ENCODE peak calls at places on chromosome 5, in ten cellular contexts. I is A549, W is suprapubic skin, E is sigmoid colon, U is ovary, Y is tibial nerve, C is transverse colon, Q is H1, A is K562, B is upper lobe of left lung. L is an unnamed sample. For H3K4me1, the result is how much of the 10 kb centered on the place peaks cover.

GRCh38 chr5:113255579-113256210 is 179.1 kb downstream of the TSSK1B start:
- DNase-seq in Q (no peak), E (no peak), A (no peak), I (no peak), B (no peak), C (no peak), U (no peak), W (no peak), Y (no peak), L (no peak)

GRCh38 chr5:15489571-15490235 is 10.3 kb upstream of the FBXL7 start:
- DNase-seq in C (no peak), Y (no peak), B (no peak), U (no peak), Q (no peak), A (no peak), W (no peak), E (no peak), I (no peak), L (peak)

GRCh38 chr5:149284501-149284900 is 12.8 kb downstream of the AFAP1L1 start:
- DNase-seq in U (no peak), Y (peak), Q (no peak), E (peak), C (no peak), A (no peak), I (no peak), B (no peak), W (no peak), L (no peak)

GRCh38 chr5:134917070-134917831 is 12.3 kb downstream of the PCBD2 start:
- DNase-seq in Q (no peak), U (no peak), A (peak), Y (no peak), C (no peak), B (peak), E (no peak), I (no peak), W (no peak), L (no peak)

GRCh38 chr5:64210866-64211265 is 45.2 kb downstream of the RNF180 start:
- DNase-seq in Q (peak), C (no peak), I (no peak), W (no peak), B (no peak), E (no peak), A (no peak), Y (no peak), U (no peak), L (no peak)

GRCh38 chr5:180646289-180646962 is 3.0 kb downstream of the FLT4 start:
- DNase-seq in Q (no peak), C (peak), U (no peak), E (no peak), B (no peak), Y (no peak), I (no peak), W (no peak), A (no peak), L (no peak)

GRCh38 chr5:144125163-144125726 is 45.2 kb downstream of the YIPF5 start:
- DNase-seq in Y (no peak), I (no peak), C (no peak), U (no peak), E (no peak), A (no peak), B (no peak), Q (no peak), W (no peak), L (no peak)

GRCh38 chr5:14337603-14338002 is 194.5 kb downstream of the TRIO start:
- DNase-seq in A (no peak), Y (no peak), W (no peak), B (no peak), C (no peak), E (no peak), U (no peak), Q (no peak), I (no peak), L (no peak)

GRCh38 chr5:34923694-34924461 is 5.5 kb upstream of the DNAJC21 start:
- DNase-seq in W (no peak), C (no peak), B (no peak), U (no peak), Q (no peak), I (peak), E (no peak), Y (no peak), A (peak), L (no peak)

GRCh38 chr5:151264113-151264512 is 11.1 kb downstream of the GM2A start:
- DNase-seq in I (no peak), Y (no peak), W (no peak), A (no peak), Q (no peak), B (no peak), U (no peak), E (no peak), C (no peak), L (no peak)

GRCh38 chr5:101942321-101942882 is 353.7 kb downstream of the SLCO4C1 start:
- DNase-seq in W (no peak), C (peak), U (no peak), A (no peak), Y (no peak), B (no peak), E (no peak), I (peak), Q (no peak), L (no peak)

GRCh38 chr5:151896041-151896691 is 28.5 kb downstream of the GLRA1 start:
- DNase-seq in Q (peak), W (no peak), U (no peak), I (peak), A (no peak), Y (no peak), C (no peak), E (no peak), B (no peak), L (no peak)

GRCh38 chr5:110270-110888 is 18.4 kb downstream of the PLEKHG4B start:
- DNase-seq in E (no peak), U (no peak), Y (no peak), B (no peak), W (no peak), A (no peak), I (no peak), Q (no peak), C (no peak), L (no peak)

GRCh38 chr5:178548751-178549150 is 41.4 kb downstream of the COL23A1 start:
- DNase-seq in Q (no peak), B (no peak), W (no peak), E (peak), A (no peak), Y (no peak), I (no peak), U (no peak), C (no peak), L (no peak)

GRCh38 chr5:82045526-82046267 is 73.9 kb downstream of the ATG10 start:
- DNase-seq in U (no peak), E (no peak), B (no peak), I (no peak), Q (no peak), Y (no peak), C (no peak), A (no peak), W (no peak), L (no peak)

GRCh38 chr5:162607879-162608278 is 540.3 kb downstream of the GABRG2 start:
- DNase-seq in E (no peak), W (no peak), Y (no peak), C (no peak), Q (no peak), A (no peak), U (no peak), I (no peak), B (no peak), L (no peak)

GRCh38 chr5:89374144-89374784 is 491.3 kb upstream of the MEF2C start:
- DNase-seq in U (no peak), C (peak), Y (no peak), W (no peak), I (no peak), B (no peak), E (no peak), A (no peak), Q (no peak), L (no peak)

GRCh38 chr5:137752873-137753226 is 1.3 kb downstream of the HNRNPA0 start:
- DNase-seq in Q (no peak), U (no peak), A (peak), Y (no peak), W (no peak), I (peak), E (no peak), C (peak), B (no peak), L (peak)

GRCh38 chr5:179275941-179276837 is 69.1 kb downstream of the ADAMTS2 start:
- DNase-seq in I (no peak), E (peak), A (peak), C (peak), B (peak), U (peak), W (peak), Q (no peak), Y (peak), L (peak)

GRCh38 chr5:172164773-172165212 is 23.2 kb downstream of the STK10 start:
- DNase-seq in B (no peak), Q (no peak), W (no peak), E (no peak), A (no peak), I (no peak), Y (peak), C (no peak), U (no peak), L (no peak)

GRCh38 chr5:158998911-158999705 is 100.6 kb downstream of the EBF1 start:
- DNase-seq in U (no peak), E (no peak), C (no peak), Y (no peak), A (no peak), B (no peak), Q (no peak), W (no peak), I (no peak), L (no peak)

DNA sequence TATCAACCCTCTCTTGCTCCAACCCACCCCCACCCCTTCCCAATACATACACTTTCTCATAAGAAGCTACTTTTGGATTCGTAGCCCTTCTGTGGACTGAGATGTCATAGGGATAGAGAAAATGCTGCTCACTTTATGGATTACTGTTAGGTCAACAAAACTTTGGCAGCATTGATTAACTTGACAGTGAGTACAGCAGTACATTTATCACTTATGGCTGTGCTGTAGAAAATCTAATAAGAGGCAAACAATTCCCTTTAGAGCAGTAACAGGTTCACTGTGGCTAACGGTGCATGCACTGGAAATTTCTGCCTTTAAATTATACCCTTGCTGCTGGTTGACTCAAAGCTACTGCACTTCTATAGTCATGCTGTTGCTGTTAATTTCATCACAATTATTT is 59.2 kb downstream of the PPIC start:
- DNase-seq in I (no peak), Y (no peak), W (no peak), U (no peak), Q (no peak), A (no peak), E (no peak), B (no peak), C (no peak), L (no peak)
- TF ChIP-seq EP300 in I (no peak), Y (no peak), W (no peak), U (no peak), Q (no peak), A (no peak), E (no peak), B (no peak), C (no peak), L (no peak)

DNA sequence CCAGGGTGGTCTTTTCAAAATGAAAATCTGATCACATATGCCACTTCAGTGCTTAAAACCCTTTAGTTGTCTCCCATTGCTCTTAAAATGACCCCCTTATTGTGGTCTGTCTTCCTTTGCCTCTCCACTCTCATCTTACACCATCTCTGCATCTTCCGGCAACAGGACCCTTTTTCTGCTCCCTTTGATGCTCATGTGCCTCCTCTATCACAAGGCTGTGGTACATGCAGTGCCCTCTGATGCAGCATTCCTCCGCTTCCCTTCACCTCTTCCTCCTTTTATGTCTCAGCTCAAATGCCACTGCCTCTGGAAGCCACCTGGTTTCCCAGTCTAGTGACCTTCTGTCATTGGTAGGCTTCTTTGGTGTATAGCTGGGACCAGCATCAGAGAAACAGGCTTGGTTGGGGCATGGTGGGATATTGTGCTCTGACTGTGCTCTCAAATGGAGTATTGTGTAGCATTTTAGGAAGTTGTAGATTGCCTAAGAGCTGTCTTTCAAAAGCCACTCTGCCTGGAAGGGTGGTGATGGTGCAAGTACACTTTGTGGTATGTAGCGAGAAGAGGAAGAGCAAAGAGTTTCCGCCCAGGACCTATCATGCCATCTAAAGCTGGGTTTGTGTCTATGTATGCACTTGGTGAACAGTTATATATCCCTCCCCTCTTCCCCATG is 28.1 kb downstream of the ARHGAP26 start:
- DNase-seq in C (no peak), U (no peak), E (peak), B (no peak), I (no peak), A (no peak), Y (no peak), W (no peak), Q (no peak), L (no peak)
- H3K4me1 ChIP-seq in C (under half), U (under half), E (under half), B (half or more), I (half or more), A (under half), Y (under half), W (under half), Q (under half), L (half or more)

GRCh38 chr5:51621156-51621555 is 237.9 kb downstream of the ISL1 start:
- DNase-seq in I (no peak), B (no peak), Y (no peak), A (no peak), U (no peak), C (no peak), W (no peak), Q (no peak), E (no peak), L (no peak)
- H3K4me3 ChIP-seq in I (no peak), B (no peak), Y (no peak), A (no peak), U (no peak), C (no peak), W (no peak), Q (no peak), E (no peak), L (no peak)

GRCh38 chr5:74630387-74631087 is 10.0 kb downstream of the ENC1 start:
- DNase-seq in A (no peak), W (no peak), U (no peak), I (peak), B (no peak), Y (no peak), E (no peak), Q (no peak), C (no peak), L (no peak)
- TF ChIP-seq EP300 in A (no peak), W (no peak), U (no peak), I (peak), B (no peak), Y (no peak), E (no peak), Q (no peak), C (no peak), L (no peak)

GRCh38 chr5:56833325-56833724 is 18.0 kb downstream of the MAP3K1 start:
- DNase-seq in E (no peak), A (no peak), Y (no peak), U (no peak), Q (no peak), C (no peak), B (no peak), W (no peak), I (no peak), L (no peak)
- H3K4me1 ChIP-seq in E (under half), A (under half), Y (half or more), U (under half), Q (under half), C (under half), B (half or more), W (half or more), I (under half), L (half or more)

L was measured in stomach.